ENCODE peak calls at places on chromosome 12, in six cellular contexts. One of them, this sample, is unnamed.

GRCh38 chr12:26327975-26328635 is 132.7 kb downstream of the SSPN start:
- DNase-seq in HTR-8/SVneo: no peak
- DNase-seq in MV-4-11: peak
- DNase-seq in EL: no peak
- DNase-seq in fibroblast of the aortic adventitia: no peak
- DNase-seq in caudate nucleus: no peak
- DNase-seq in this sample: no peak

GRCh38 chr12:5689773-5690172 is 255.3 kb downstream of the ANO2 start:
- DNase-seq in HTR-8/SVneo: no peak
- DNase-seq in EL: no peak
- DNase-seq in MV-4-11: no peak
- DNase-seq in caudate nucleus: no peak
- DNase-seq in fibroblast of the aortic adventitia: no peak
- DNase-seq in this sample: no peak

GRCh38 chr12:12716151-12716844 is 870 bp upstream of the CDKN1B start:
- DNase-seq in fibroblast of the aortic adventitia: peak
- DNase-seq in HTR-8/SVneo: no peak
- DNase-seq in EL: peak
- DNase-seq in MV-4-11: peak
- DNase-seq in caudate nucleus: peak
- DNase-seq in this sample: no peak

GRCh38 chr12:10223208-10223607 is 10.5 kb downstream of the GABARAPL1 start:
- DNase-seq in MV-4-11: no peak
- DNase-seq in EL: no peak
- DNase-seq in caudate nucleus: no peak
- DNase-seq in HTR-8/SVneo: no peak
- DNase-seq in fibroblast of the aortic adventitia: no peak
- DNase-seq in this sample: no peak

GRCh38 chr12:169528-170360 is 44.2 kb downstream of the SLC6A12 start:
- DNase-seq in EL: no peak
- DNase-seq in HTR-8/SVneo: no peak
- DNase-seq in fibroblast of the aortic adventitia: no peak
- DNase-seq in caudate nucleus: no peak
- DNase-seq in MV-4-11: no peak
- DNase-seq in this sample: no peak

GRCh38 chr12:44551631-44552030 is 324.5 kb downstream of the NELL2 start:
- DNase-seq in MV-4-11: no peak
- DNase-seq in HTR-8/SVneo: no peak
- DNase-seq in EL: no peak
- DNase-seq in fibroblast of the aortic adventitia: no peak
- DNase-seq in caudate nucleus: no peak
- DNase-seq in this sample: no peak

GRCh38 chr12:46153267-46153872 is 115.5 kb downstream of the SLC38A1 start:
- DNase-seq in caudate nucleus: no peak
- DNase-seq in fibroblast of the aortic adventitia: peak
- DNase-seq in EL: peak
- DNase-seq in MV-4-11: peak
- DNase-seq in HTR-8/SVneo: no peak
- DNase-seq in this sample: peak

GRCh38 chr12:97556201-97556824 is 93.7 kb downstream of the RMST start:
- DNase-seq in MV-4-11: no peak
- DNase-seq in caudate nucleus: no peak
- DNase-seq in fibroblast of the aortic adventitia: no peak
- DNase-seq in EL: peak
- DNase-seq in HTR-8/SVneo: no peak
- DNase-seq in this sample: no peak

GRCh38 chr12:43208627-43209026 is 343.4 kb downstream of the ADAMTS20 start:
- DNase-seq in caudate nucleus: no peak
- DNase-seq in MV-4-11: no peak
- DNase-seq in EL: no peak
- DNase-seq in fibroblast of the aortic adventitia: peak
- DNase-seq in HTR-8/SVneo: no peak
- DNase-seq in this sample: no peak

GRCh38 chr12:129941646-129942045 is 37.8 kb upstream of the TMEM132D start:
- DNase-seq in MV-4-11: peak
- DNase-seq in caudate nucleus: no peak
- DNase-seq in HTR-8/SVneo: no peak
- DNase-seq in fibroblast of the aortic adventitia: no peak
- DNase-seq in EL: no peak
- DNase-seq in this sample: no peak

GRCh38 chr12:115185529-115185928 is 501.6 kb upstream of the TBX3 start:
- DNase-seq in fibroblast of the aortic adventitia: peak
- DNase-seq in caudate nucleus: no peak
- DNase-seq in EL: no peak
- DNase-seq in HTR-8/SVneo: no peak
- DNase-seq in MV-4-11: no peak
- DNase-seq in this sample: no peak

GRCh38 chr12:40762072-40762471 is 69.8 kb downstream of the CNTN1 start:
- DNase-seq in EL: no peak
- DNase-seq in HTR-8/SVneo: no peak
- DNase-seq in MV-4-11: no peak
- DNase-seq in fibroblast of the aortic adventitia: no peak
- DNase-seq in caudate nucleus: no peak
- DNase-seq in this sample: no peak

GRCh38 chr12:108890208-108890607 is 10.3 kb downstream of the DAO start:
- DNase-seq in caudate nucleus: no peak
- DNase-seq in EL: no peak
- DNase-seq in MV-4-11: no peak
- DNase-seq in HTR-8/SVneo: no peak
- DNase-seq in fibroblast of the aortic adventitia: peak
- DNase-seq in this sample: no peak

GRCh38 chr12:79454338-79454777 is 236.4 kb downstream of the PAWR start:
- DNase-seq in HTR-8/SVneo: no peak
- DNase-seq in EL: peak
- DNase-seq in fibroblast of the aortic adventitia: peak
- DNase-seq in caudate nucleus: no peak
- DNase-seq in MV-4-11: no peak
- DNase-seq in this sample: peak

GRCh38 chr12:127178039-127178438 is 1088.9 kb upstream of the TMEM132C start:
- DNase-seq in caudate nucleus: no peak
- DNase-seq in EL: no peak
- DNase-seq in HTR-8/SVneo: no peak
- DNase-seq in MV-4-11: no peak
- DNase-seq in fibroblast of the aortic adventitia: no peak
- DNase-seq in this sample: no peak

GRCh38 chr12:19719650-19720049 is 280.4 kb downstream of the AEBP2 start:
- DNase-seq in MV-4-11: no peak
- DNase-seq in HTR-8/SVneo: no peak
- DNase-seq in fibroblast of the aortic adventitia: no peak
- DNase-seq in EL: no peak
- DNase-seq in caudate nucleus: no peak
- DNase-seq in this sample: no peak

GRCh38 chr12:26628234-26628633 is 204.8 kb downstream of the ITPR2 start:
- DNase-seq in EL: no peak
- DNase-seq in fibroblast of the aortic adventitia: no peak
- DNase-seq in caudate nucleus: no peak
- DNase-seq in HTR-8/SVneo: no peak
- DNase-seq in MV-4-11: no peak
- DNase-seq in this sample: no peak

This sample was measured in HCEC 1CT.